ENCODE peak calls at places on chromosomes 5 and 9, in four cellular contexts. One of them, this sample, is unnamed.
A peak's percentile ranks its signal among the peaks of the same experiment; 100 is the strongest.

GRCh38 chr9:37904647-37905505 is 949 bp upstream of the SLC25A51 start:
- DNase-seq in SK-N-SH: peak; percentile 56
- DNase-seq in K562: peak; percentile 54
- DNase-seq in WTC11: no peak
- DNase-seq in this sample: no peak

GRCh38 chr9:90894956-90895687 is 93.5 kb downstream of the SYK start:
- DNase-seq in K562: peak; percentile 54
- DNase-seq in SK-N-SH: peak; percentile 60
- DNase-seq in WTC11: peak; percentile 49
- DNase-seq in this sample: peak; percentile 10

GRCh38 chr5:135977375-135977928 is 22.7 kb upstream of the LECT2 start:
- DNase-seq in SK-N-SH: no peak
- DNase-seq in K562: peak; percentile 65
- DNase-seq in WTC11: peak; percentile 92
- DNase-seq in this sample: no peak

GRCh38 chr9:26216702-26217101 is 538.5 kb upstream of the TUSC1 start:
- DNase-seq in SK-N-SH: no peak
- DNase-seq in WTC11: no peak
- DNase-seq in K562: no peak
- DNase-seq in this sample: no peak

GRCh38 chr9:121685146-121685794 is 33.8 kb downstream of the DAB2IP start:
- DNase-seq in SK-N-SH: no peak
- DNase-seq in K562: no peak
- DNase-seq in WTC11: no peak
- DNase-seq in this sample: no peak

GRCh38 chr9:134707731-134708671 is 66.4 kb downstream of the COL5A1 start:
- DNase-seq in WTC11: no peak
- DNase-seq in K562: no peak
- DNase-seq in SK-N-SH: peak; percentile 54
- DNase-seq in this sample: no peak

GRCh38 chr5:66710557-66710956 is 114.4 kb downstream of the MAST4 start:
- DNase-seq in SK-N-SH: no peak
- DNase-seq in K562: no peak
- DNase-seq in WTC11: no peak
- DNase-seq in this sample: no peak

GRCh38 chr9:99001892-99002291 is 58.2 kb downstream of the COL15A1 start:
- DNase-seq in WTC11: no peak
- DNase-seq in SK-N-SH: no peak
- DNase-seq in K562: no peak
- DNase-seq in this sample: no peak

GRCh38 chr9:131008909-131009618 is at the start of gene LAMC3:
- DNase-seq in SK-N-SH: peak; percentile 84
- DNase-seq in K562: peak; percentile 67
- DNase-seq in WTC11: peak; percentile 58
- DNase-seq in this sample: no peak

GRCh38 chr9:136725612-136726011 is 13.2 kb downstream of the DIPK1B start:
- DNase-seq in K562: no peak
- DNase-seq in SK-N-SH: no peak
- DNase-seq in WTC11: no peak
- DNase-seq in this sample: no peak

GRCh38 chr9:9942764-9943424 is 669.9 kb downstream of the PTPRD start:
- DNase-seq in WTC11: peak; percentile 76
- DNase-seq in SK-N-SH: peak; percentile 47
- DNase-seq in K562: peak; percentile 21
- DNase-seq in this sample: peak; percentile 42

GRCh38 chr5:71932649-71933338 is 174.5 kb upstream of the MAP1B start:
- DNase-seq in SK-N-SH: no peak
- DNase-seq in K562: peak; percentile 23
- DNase-seq in WTC11: peak; percentile 50
- DNase-seq in this sample: peak; percentile 76

GRCh38 chr9:96493757-96494156 is 43.8 kb downstream of the HABP4 start:
- DNase-seq in WTC11: no peak
- DNase-seq in K562: no peak
- DNase-seq in SK-N-SH: no peak
- DNase-seq in this sample: no peak

GRCh38 chr9:93958121-93958874 is 3.1 kb upstream of the BARX1 start:
- DNase-seq in K562: no peak
- DNase-seq in SK-N-SH: peak; percentile 66
- DNase-seq in WTC11: peak; percentile 46
- DNase-seq in this sample: no peak

GRCh38 chr9:38389313-38389712 is 3.2 kb upstream of the ALDH1B1 start:
- DNase-seq in K562: no peak
- DNase-seq in SK-N-SH: no peak
- DNase-seq in WTC11: no peak
- DNase-seq in this sample: peak; percentile 21

DNA sequence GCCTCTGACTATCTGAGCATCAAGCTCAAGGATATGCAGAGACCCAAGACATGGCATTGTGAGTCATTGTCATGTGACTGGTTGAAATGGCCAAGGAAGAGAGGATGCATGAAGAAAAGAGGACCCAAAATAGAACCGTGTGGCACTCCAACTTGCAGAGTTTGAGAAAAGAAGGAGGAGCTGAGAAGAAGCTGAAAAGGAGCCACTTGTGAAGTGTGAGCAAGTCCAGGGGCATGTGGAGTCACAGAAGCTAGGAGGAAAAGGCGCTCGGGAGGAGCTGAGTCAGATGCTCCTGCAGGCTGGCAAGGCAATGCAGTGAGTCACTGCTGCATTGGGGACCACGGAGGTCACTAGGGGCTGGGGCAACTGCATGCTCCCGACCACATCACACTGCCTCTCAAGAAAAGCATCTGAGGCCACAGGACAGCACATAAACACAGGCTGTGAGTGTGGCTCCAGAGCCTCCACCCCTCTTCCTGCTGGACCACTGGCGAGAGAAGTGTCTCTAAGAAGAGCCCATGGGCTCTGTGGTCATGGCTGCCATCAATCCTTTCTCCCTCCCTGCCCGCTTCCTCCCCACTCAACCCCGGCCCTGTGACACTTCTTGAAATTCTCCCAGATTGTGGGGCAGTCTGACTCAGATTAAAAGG is 197.6 kb downstream of the DRD1 start:
- DNase-seq in WTC11: no peak
- DNase-seq in K562: no peak
- DNase-seq in SK-N-SH: no peak
- DNase-seq in this sample: no peak
- TF ChIP-seq FOXJ3 in WTC11: no peak
- TF ChIP-seq FOXJ3 in K562: no peak
- TF ChIP-seq FOXJ3 in SK-N-SH: no peak
- TF ChIP-seq FOXJ3 in this sample: no peak

GRCh38 chr9:104858271-104858670 is 69.7 kb downstream of the ABCA1 start:
- DNase-seq in K562: no peak
- DNase-seq in WTC11: no peak
- DNase-seq in SK-N-SH: no peak
- DNase-seq in this sample: no peak

GRCh38 chr9:104863180-104863883 is 64.6 kb downstream of the ABCA1 start:
- DNase-seq in SK-N-SH: peak; percentile 82
- DNase-seq in WTC11: peak; percentile 54
- DNase-seq in K562: peak; percentile 39
- DNase-seq in this sample: peak; percentile 59

GRCh38 chr9:104858846-104859245 is 69.1 kb downstream of the ABCA1 start:
- DNase-seq in WTC11: no peak
- DNase-seq in SK-N-SH: no peak
- DNase-seq in K562: no peak
- DNase-seq in this sample: no peak

GRCh38 chr9:104861406-104861805 is 66.5 kb downstream of the ABCA1 start:
- DNase-seq in WTC11: no peak
- DNase-seq in K562: no peak
- DNase-seq in SK-N-SH: no peak
- DNase-seq in this sample: no peak

DNA sequence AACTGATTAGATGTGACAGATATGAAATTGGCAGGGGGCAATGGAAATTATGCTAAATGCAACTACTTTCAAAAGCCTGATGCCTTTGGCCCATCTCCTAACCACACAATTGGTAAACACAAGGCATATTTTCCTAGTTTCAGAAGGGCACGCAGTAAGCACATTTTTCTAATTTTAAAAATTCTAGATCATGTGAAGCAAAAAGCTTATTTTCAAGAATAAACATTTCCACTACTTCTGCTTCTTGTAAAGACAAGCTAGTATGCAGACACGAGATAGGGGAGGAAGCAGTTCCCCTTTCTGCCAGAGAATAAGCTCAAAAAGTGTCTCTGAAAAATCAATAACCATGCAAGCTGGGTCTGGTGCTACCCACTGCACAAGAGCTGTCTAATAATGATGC is 67.7 kb downstream of the ABCA1 start:
- DNase-seq in K562: no peak
- DNase-seq in SK-N-SH: no peak
- DNase-seq in WTC11: no peak
- DNase-seq in this sample: no peak
- TF ChIP-seq FOXJ3 in K562: no peak
- TF ChIP-seq FOXJ3 in SK-N-SH: no peak
- TF ChIP-seq FOXJ3 in WTC11: no peak
- TF ChIP-seq FOXJ3 in this sample: no peak

DNA sequence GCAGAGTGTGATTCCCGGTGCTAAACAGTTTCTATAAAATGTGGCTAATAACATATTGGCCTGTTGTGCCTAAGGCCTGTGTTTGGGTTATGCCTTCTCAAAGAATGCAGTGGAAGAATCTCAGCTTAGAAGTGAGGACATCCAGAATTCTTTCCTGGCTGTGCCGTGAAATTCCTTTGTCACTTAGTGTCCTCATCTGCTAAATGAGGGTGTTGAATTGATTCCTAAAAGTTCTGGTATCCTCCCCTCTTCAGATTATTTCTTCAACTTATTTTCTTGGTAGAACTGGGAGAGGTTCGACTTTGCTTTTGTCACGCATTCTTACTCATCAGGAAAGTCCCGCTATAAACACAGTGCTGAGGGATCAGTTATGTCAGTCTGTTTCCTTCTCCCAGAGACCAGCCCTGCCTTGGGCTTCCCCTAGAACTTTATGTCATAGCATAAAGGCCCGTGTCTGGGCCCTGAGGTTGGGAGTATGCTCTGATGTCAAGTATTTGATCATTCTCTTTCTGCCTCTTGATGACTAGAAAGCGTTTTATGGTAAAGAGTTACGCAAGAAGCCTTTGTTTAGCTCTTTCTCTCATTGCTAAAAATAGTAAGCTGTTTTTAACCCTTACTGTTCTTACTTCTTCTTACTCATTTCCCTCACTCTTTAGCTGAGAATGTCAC is 29.5 kb downstream of the MTAP start:
- DNase-seq in K562: no peak
- DNase-seq in WTC11: no peak
- DNase-seq in SK-N-SH: no peak
- DNase-seq in this sample: no peak
- TF ChIP-seq FOXJ3 in K562: no peak
- TF ChIP-seq FOXJ3 in WTC11: no peak
- TF ChIP-seq FOXJ3 in SK-N-SH: no peak
- TF ChIP-seq FOXJ3 in this sample: no peak

GRCh38 chr5:58751222-58751621 is 168.3 kb downstream of the RAB3C start:
- DNase-seq in K562: no peak
- DNase-seq in SK-N-SH: peak; percentile 4
- DNase-seq in WTC11: no peak
- DNase-seq in this sample: no peak

GRCh38 chr5:58745350-58745749 is 162.5 kb downstream of the RAB3C start:
- DNase-seq in WTC11: no peak
- DNase-seq in SK-N-SH: no peak
- DNase-seq in K562: no peak
- DNase-seq in this sample: no peak
- TF ChIP-seq FOXJ3 in WTC11: no peak
- TF ChIP-seq FOXJ3 in SK-N-SH: no peak
- TF ChIP-seq FOXJ3 in K562: no peak
- TF ChIP-seq FOXJ3 in this sample: no peak

DNA sequence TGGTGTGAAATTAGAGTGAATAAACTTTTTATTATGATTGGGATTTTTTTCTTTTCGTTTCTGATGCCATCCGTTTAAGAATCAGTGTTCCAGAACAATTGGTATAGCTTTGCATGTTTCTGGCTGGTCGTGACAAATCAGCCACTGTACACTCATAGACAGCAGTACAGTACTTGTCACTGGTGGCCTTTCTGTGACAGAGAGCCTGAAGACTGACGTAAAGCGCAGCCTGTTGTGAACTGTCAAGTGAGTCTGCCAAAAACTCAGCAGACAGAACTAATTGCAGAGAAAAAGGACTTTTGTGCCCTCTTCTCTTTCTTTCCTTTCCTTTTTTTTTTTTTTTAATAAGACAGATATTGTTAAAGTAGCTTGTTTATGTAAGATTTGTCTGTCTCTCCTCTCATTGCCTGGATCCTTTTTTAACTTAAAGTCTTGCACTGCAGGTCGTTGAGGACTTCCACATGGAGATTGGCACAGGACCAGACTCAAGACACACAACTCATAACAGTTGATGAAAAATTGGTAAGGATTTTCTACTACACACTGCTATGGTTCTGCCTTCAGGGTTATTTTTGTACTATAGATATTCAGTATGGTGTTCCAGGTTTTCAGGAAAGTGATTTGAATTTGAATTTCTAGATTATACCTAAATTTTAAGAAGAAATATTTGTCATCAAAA is 42.7 kb downstream of the NDUFS4 start:
- DNase-seq in WTC11: no peak
- DNase-seq in K562: no peak
- DNase-seq in SK-N-SH: peak; percentile 3
- DNase-seq in this sample: no peak
- TF ChIP-seq FOXJ3 in WTC11: no peak
- TF ChIP-seq FOXJ3 in K562: no peak
- TF ChIP-seq FOXJ3 in SK-N-SH: no peak
- TF ChIP-seq FOXJ3 in this sample: no peak

This sample was measured in HepG2.